ENCODE peak calls at places on chromosomes 6 and 20, in eight cellular contexts. One of them, this sample, is unnamed.

GRCh38 chr20:58138395-58138794 is 90.1 kb downstream of the ANKRD60 start:
- DNase-seq in ovary: no peak
- DNase-seq in PC-3: no peak
- DNase-seq in small intestine: no peak
- DNase-seq in dorsolateral prefrontal cortex: no peak
- DNase-seq in tibial artery: no peak
- DNase-seq in DND-41: no peak
- DNase-seq in heart left ventricle: no peak
- DNase-seq in this sample: no peak

GRCh38 chr20:19483309-19483708 is 270.9 kb downstream of the SLC24A3 start:
- DNase-seq in ovary: no peak
- DNase-seq in PC-3: no peak
- DNase-seq in small intestine: no peak
- DNase-seq in dorsolateral prefrontal cortex: no peak
- DNase-seq in tibial artery: no peak
- DNase-seq in DND-41: no peak
- DNase-seq in heart left ventricle: no peak
- DNase-seq in this sample: no peak

GRCh38 chr20:15475483-15475882 is 1097.8 kb downstream of the KIF16B start:
- DNase-seq in ovary: peak
- DNase-seq in PC-3: peak
- DNase-seq in small intestine: peak
- DNase-seq in dorsolateral prefrontal cortex: peak
- DNase-seq in tibial artery: no peak
- DNase-seq in DND-41: no peak
- DNase-seq in heart left ventricle: peak
- DNase-seq in this sample: no peak

GRCh38 chr6:53378208-53378607 is 29.5 kb upstream of the ELOVL5 start:
- DNase-seq in ovary: no peak
- DNase-seq in PC-3: no peak
- DNase-seq in small intestine: no peak
- DNase-seq in dorsolateral prefrontal cortex: no peak
- DNase-seq in tibial artery: no peak
- DNase-seq in DND-41: no peak
- DNase-seq in heart left ventricle: no peak
- DNase-seq in this sample: no peak

GRCh38 chr6:169186496-169187169 is 67.0 kb downstream of the THBS2 start:
- DNase-seq in ovary: no peak
- DNase-seq in PC-3: no peak
- DNase-seq in small intestine: no peak
- DNase-seq in dorsolateral prefrontal cortex: no peak
- DNase-seq in tibial artery: no peak
- DNase-seq in DND-41: no peak
- DNase-seq in heart left ventricle: no peak
- DNase-seq in this sample: no peak

GRCh38 chr20:57905448-57905847 is 195.6 kb upstream of the PMEPA1 start:
- DNase-seq in ovary: no peak
- DNase-seq in PC-3: no peak
- DNase-seq in small intestine: no peak
- DNase-seq in dorsolateral prefrontal cortex: no peak
- DNase-seq in tibial artery: no peak
- DNase-seq in DND-41: no peak
- DNase-seq in heart left ventricle: no peak
- DNase-seq in this sample: no peak

GRCh38 chr6:30647802-30648460 is 998 bp downstream of the C6orf136 start:
- DNase-seq in ovary: no peak
- DNase-seq in PC-3: no peak
- DNase-seq in small intestine: peak
- DNase-seq in dorsolateral prefrontal cortex: peak
- DNase-seq in tibial artery: peak
- DNase-seq in DND-41: no peak
- DNase-seq in heart left ventricle: no peak
- DNase-seq in this sample: no peak

GRCh38 chr6:73652637-73653570 is 888 bp downstream of the SLC17A5 start:
- DNase-seq in ovary: peak
- DNase-seq in PC-3: peak
- DNase-seq in small intestine: peak
- DNase-seq in dorsolateral prefrontal cortex: peak
- DNase-seq in tibial artery: peak
- DNase-seq in DND-41: peak
- DNase-seq in heart left ventricle: peak
- DNase-seq in this sample: peak

GRCh38 chr20:33172781-33173180 is 4.8 kb downstream of the BPIFA2 start:
- DNase-seq in ovary: no peak
- DNase-seq in PC-3: no peak
- DNase-seq in small intestine: no peak
- DNase-seq in dorsolateral prefrontal cortex: no peak
- DNase-seq in tibial artery: no peak
- DNase-seq in DND-41: no peak
- DNase-seq in heart left ventricle: no peak
- DNase-seq in this sample: no peak

GRCh38 chr20:36439040-36439730 is 102.1 kb upstream of the MYL9 start:
- DNase-seq in ovary: peak
- DNase-seq in PC-3: peak
- DNase-seq in small intestine: peak
- DNase-seq in dorsolateral prefrontal cortex: peak
- DNase-seq in tibial artery: peak
- DNase-seq in DND-41: peak
- DNase-seq in heart left ventricle: peak
- DNase-seq in this sample: peak

GRCh38 chr6:138396709-138397108 is 7.3 kb upstream of the HEBP2 start:
- DNase-seq in ovary: no peak
- DNase-seq in PC-3: no peak
- DNase-seq in small intestine: no peak
- DNase-seq in dorsolateral prefrontal cortex: no peak
- DNase-seq in tibial artery: no peak
- DNase-seq in DND-41: no peak
- DNase-seq in heart left ventricle: no peak
- DNase-seq in this sample: no peak

GRCh38 chr6:158627940-158628211 is 16.7 kb downstream of the DYNLT1 start:
- DNase-seq in ovary: no peak
- DNase-seq in PC-3: no peak
- DNase-seq in small intestine: no peak
- DNase-seq in dorsolateral prefrontal cortex: no peak
- DNase-seq in tibial artery: no peak
- DNase-seq in DND-41: no peak
- DNase-seq in heart left ventricle: no peak
- DNase-seq in this sample: no peak

GRCh38 chr6:31578058-31578457 is 2.7 kb downstream of the TNF start:
- DNase-seq in ovary: no peak
- DNase-seq in PC-3: no peak
- DNase-seq in small intestine: no peak
- DNase-seq in dorsolateral prefrontal cortex: no peak
- DNase-seq in tibial artery: no peak
- DNase-seq in DND-41: no peak
- DNase-seq in heart left ventricle: no peak
- DNase-seq in this sample: no peak

GRCh38 chr6:164532546-164533362 is 776.7 kb downstream of the C6orf118 start:
- DNase-seq in ovary: no peak
- DNase-seq in PC-3: no peak
- DNase-seq in small intestine: no peak
- DNase-seq in dorsolateral prefrontal cortex: no peak
- DNase-seq in tibial artery: no peak
- DNase-seq in DND-41: no peak
- DNase-seq in heart left ventricle: no peak
- DNase-seq in this sample: no peak

GRCh38 chr6:41705329-41705995 is 29.9 kb downstream of the TFEB start:
- DNase-seq in ovary: no peak
- DNase-seq in PC-3: no peak
- DNase-seq in small intestine: no peak
- DNase-seq in dorsolateral prefrontal cortex: no peak
- DNase-seq in tibial artery: no peak
- DNase-seq in DND-41: no peak
- DNase-seq in heart left ventricle: no peak
- DNase-seq in this sample: no peak

GRCh38 chr20:32017711-32018251 is 7.5 kb downstream of the CCM2L start:
- DNase-seq in ovary: no peak
- DNase-seq in PC-3: peak
- DNase-seq in small intestine: peak
- DNase-seq in dorsolateral prefrontal cortex: no peak
- DNase-seq in tibial artery: no peak
- DNase-seq in DND-41: no peak
- DNase-seq in heart left ventricle: no peak
- DNase-seq in this sample: peak

GRCh38 chr6:98323605-98324004 is 510.8 kb upstream of the POU3F2 start:
- DNase-seq in ovary: no peak
- DNase-seq in PC-3: no peak
- DNase-seq in small intestine: no peak
- DNase-seq in dorsolateral prefrontal cortex: no peak
- DNase-seq in tibial artery: no peak
- DNase-seq in DND-41: no peak
- DNase-seq in heart left ventricle: no peak
- DNase-seq in this sample: no peak

GRCh38 chr6:30757261-30757935 is 13.1 kb upstream of the IER3 start:
- DNase-seq in ovary: no peak
- DNase-seq in PC-3: no peak
- DNase-seq in small intestine: no peak
- DNase-seq in dorsolateral prefrontal cortex: no peak
- DNase-seq in tibial artery: no peak
- DNase-seq in DND-41: no peak
- DNase-seq in heart left ventricle: peak
- DNase-seq in this sample: no peak

GRCh38 chr6:18720075-18720474 is 332.9 kb downstream of the RNF144B start:
- DNase-seq in ovary: no peak
- DNase-seq in PC-3: no peak
- DNase-seq in small intestine: no peak
- DNase-seq in dorsolateral prefrontal cortex: no peak
- DNase-seq in tibial artery: no peak
- DNase-seq in DND-41: no peak
- DNase-seq in heart left ventricle: no peak
- DNase-seq in this sample: no peak

GRCh38 chr20:6909608-6910007 is 142.1 kb downstream of the BMP2 start:
- DNase-seq in ovary: no peak
- DNase-seq in PC-3: no peak
- DNase-seq in small intestine: no peak
- DNase-seq in dorsolateral prefrontal cortex: no peak
- DNase-seq in tibial artery: no peak
- DNase-seq in DND-41: no peak
- DNase-seq in heart left ventricle: no peak
- DNase-seq in this sample: no peak
- H3K27ac ChIP-seq in ovary: no peak
- H3K27ac ChIP-seq in PC-3: no peak
- H3K27ac ChIP-seq in small intestine: no peak
- H3K27ac ChIP-seq in dorsolateral prefrontal cortex: no peak
- H3K27ac ChIP-seq in tibial artery: no peak
- H3K27ac ChIP-seq in DND-41: no peak
- H3K27ac ChIP-seq in heart left ventricle: no peak
- H3K27ac ChIP-seq in this sample: no peak

GRCh38 chr20:18005170-18005989 is 36.6 kb downstream of the MGME1 start:
- DNase-seq in ovary: no peak
- DNase-seq in PC-3: no peak
- DNase-seq in small intestine: no peak
- DNase-seq in dorsolateral prefrontal cortex: peak
- DNase-seq in tibial artery: no peak
- DNase-seq in DND-41: no peak
- DNase-seq in heart left ventricle: no peak
- DNase-seq in this sample: no peak

GRCh38 chr20:18007534-18008292 is 38.9 kb downstream of the MGME1 start:
- DNase-seq in ovary: peak
- DNase-seq in PC-3: no peak
- DNase-seq in small intestine: no peak
- DNase-seq in dorsolateral prefrontal cortex: no peak
- DNase-seq in tibial artery: no peak
- DNase-seq in DND-41: no peak
- DNase-seq in heart left ventricle: peak
- DNase-seq in this sample: no peak

GRCh38 chr20:18004389-18005031 is 35.7 kb downstream of the MGME1 start:
- DNase-seq in ovary: no peak
- DNase-seq in PC-3: no peak
- DNase-seq in small intestine: no peak
- DNase-seq in dorsolateral prefrontal cortex: no peak
- DNase-seq in tibial artery: no peak
- DNase-seq in DND-41: no peak
- DNase-seq in heart left ventricle: no peak
- DNase-seq in this sample: no peak

GRCh38 chr20:18006684-18007083 is 37.9 kb downstream of the MGME1 start:
- DNase-seq in ovary: no peak
- DNase-seq in PC-3: no peak
- DNase-seq in small intestine: no peak
- DNase-seq in dorsolateral prefrontal cortex: no peak
- DNase-seq in tibial artery: no peak
- DNase-seq in DND-41: no peak
- DNase-seq in heart left ventricle: no peak
- DNase-seq in this sample: no peak

GRCh38 chr20:18005990-18006364 is 37.2 kb downstream of the MGME1 start:
- DNase-seq in ovary: no peak
- DNase-seq in PC-3: no peak
- DNase-seq in small intestine: no peak
- DNase-seq in dorsolateral prefrontal cortex: no peak
- DNase-seq in tibial artery: no peak
- DNase-seq in DND-41: no peak
- DNase-seq in heart left ventricle: no peak
- DNase-seq in this sample: no peak
- H3K27ac ChIP-seq in ovary: no peak
- H3K27ac ChIP-seq in PC-3: no peak
- H3K27ac ChIP-seq in small intestine: no peak
- H3K27ac ChIP-seq in dorsolateral prefrontal cortex: peak
- H3K27ac ChIP-seq in tibial artery: no peak
- H3K27ac ChIP-seq in DND-41: no peak
- H3K27ac ChIP-seq in heart left ventricle: no peak
- H3K27ac ChIP-seq in this sample: no peak

DNA sequence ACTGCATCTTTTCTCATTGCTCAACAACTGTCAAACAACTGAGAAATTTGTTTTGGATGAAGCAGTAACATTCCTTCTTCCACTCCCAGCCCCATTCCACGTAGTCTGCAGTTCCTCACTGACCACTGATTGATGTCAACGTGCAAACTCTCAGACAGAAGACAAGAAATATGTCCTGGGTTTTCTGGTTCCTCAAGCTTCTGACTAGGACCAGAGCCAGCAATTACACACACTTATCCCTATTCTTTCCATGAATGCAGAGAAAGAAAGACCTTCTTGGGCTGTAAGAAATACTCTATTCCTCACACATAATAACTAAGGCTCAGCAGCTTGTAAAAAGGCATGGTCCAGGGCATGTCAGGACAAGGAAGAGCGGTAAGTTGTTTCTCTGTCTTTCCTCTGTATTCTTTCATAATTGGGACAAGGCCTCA is 790.1 kb upstream of the SLC35B3 start:
- DNase-seq in ovary: no peak
- DNase-seq in PC-3: peak
- DNase-seq in small intestine: no peak
- DNase-seq in dorsolateral prefrontal cortex: no peak
- DNase-seq in tibial artery: no peak
- DNase-seq in DND-41: no peak
- DNase-seq in heart left ventricle: no peak
- DNase-seq in this sample: no peak
- H3K27ac ChIP-seq in ovary: no peak
- H3K27ac ChIP-seq in PC-3: no peak
- H3K27ac ChIP-seq in small intestine: no peak
- H3K27ac ChIP-seq in dorsolateral prefrontal cortex: no peak
- H3K27ac ChIP-seq in tibial artery: no peak
- H3K27ac ChIP-seq in DND-41: no peak
- H3K27ac ChIP-seq in heart left ventricle: no peak
- H3K27ac ChIP-seq in this sample: no peak

DNA sequence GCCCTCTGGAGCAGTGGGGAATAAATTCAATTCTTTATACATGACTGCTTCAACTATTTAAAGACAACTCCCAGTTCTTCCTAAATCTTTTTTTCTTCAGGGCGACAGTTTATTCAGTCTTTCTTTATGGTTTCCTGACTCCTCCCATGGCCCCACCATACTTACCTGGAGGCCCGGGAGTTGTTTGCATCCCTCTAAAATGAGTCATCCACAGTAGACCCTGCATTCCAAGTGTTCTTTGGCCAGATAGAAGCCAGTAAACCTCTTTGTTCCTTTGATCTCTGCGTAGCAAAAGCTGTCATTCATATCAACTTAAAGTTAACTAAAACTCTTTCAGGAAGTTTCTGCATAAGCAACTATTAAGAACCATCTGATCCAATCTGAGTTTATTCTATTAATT is 73.5 kb downstream of the LCA5 start:
- DNase-seq in ovary: no peak
- DNase-seq in PC-3: peak
- DNase-seq in small intestine: peak
- DNase-seq in dorsolateral prefrontal cortex: no peak
- DNase-seq in tibial artery: no peak
- DNase-seq in DND-41: no peak
- DNase-seq in heart left ventricle: no peak
- DNase-seq in this sample: no peak
- H3K27ac ChIP-seq in ovary: no peak
- H3K27ac ChIP-seq in PC-3: peak
- H3K27ac ChIP-seq in small intestine: no peak
- H3K27ac ChIP-seq in dorsolateral prefrontal cortex: no peak
- H3K27ac ChIP-seq in tibial artery: no peak
- H3K27ac ChIP-seq in DND-41: no peak
- H3K27ac ChIP-seq in heart left ventricle: no peak
- H3K27ac ChIP-seq in this sample: no peak